ENCODE peak calls at places on chromosomes 7 and 10, in six cellular contexts. One of them, this sample, is unnamed.

GRCh38 chr10:113176652-113177155 is 226.7 kb downstream of the TCF7L2 start:
- DNase-seq in H1: no peak
- DNase-seq in neuronal stem cell: no peak
- DNase-seq in IMR-90: no peak
- DNase-seq in H9: no peak
- DNase-seq in mesenchymal stem cell: no peak
- DNase-seq in this sample: no peak

GRCh38 chr7:33107136-33108066 is 1.8 kb downstream of the RP9 start:
- DNase-seq in H1: no peak
- DNase-seq in H9: peak
- DNase-seq in IMR-90: peak
- DNase-seq in mesenchymal stem cell: peak
- DNase-seq in neuronal stem cell: peak
- DNase-seq in this sample: peak

GRCh38 chr7:137547477-137547876 is 203.9 kb upstream of the PTN start:
- DNase-seq in mesenchymal stem cell: peak
- DNase-seq in H1: no peak
- DNase-seq in IMR-90: peak
- DNase-seq in H9: no peak
- DNase-seq in neuronal stem cell: no peak
- DNase-seq in this sample: no peak

GRCh38 chr10:56928717-56929116 is 567.7 kb upstream of the ZWINT start:
- DNase-seq in neuronal stem cell: no peak
- DNase-seq in IMR-90: no peak
- DNase-seq in H1: no peak
- DNase-seq in mesenchymal stem cell: peak
- DNase-seq in H9: no peak
- DNase-seq in this sample: no peak

GRCh38 chr7:157609932-157610640 is 273.3 kb downstream of the DNAJB6 start:
- DNase-seq in neuronal stem cell: no peak
- DNase-seq in H9: no peak
- DNase-seq in H1: no peak
- DNase-seq in mesenchymal stem cell: no peak
- DNase-seq in IMR-90: no peak
- DNase-seq in this sample: no peak

GRCh38 chr10:1360581-1361164 is 304.5 kb downstream of the WDR37 start:
- DNase-seq in H1: no peak
- DNase-seq in H9: peak
- DNase-seq in neuronal stem cell: peak
- DNase-seq in mesenchymal stem cell: peak
- DNase-seq in IMR-90: no peak
- DNase-seq in this sample: peak

GRCh38 chr10:119517235-119518141 is 25.0 kb downstream of the RGS10 start:
- DNase-seq in H1: no peak
- DNase-seq in neuronal stem cell: no peak
- DNase-seq in mesenchymal stem cell: peak
- DNase-seq in IMR-90: peak
- DNase-seq in H9: no peak
- DNase-seq in this sample: no peak

GRCh38 chr10:14574885-14575284 is 199.8 kb downstream of the FAM107B start:
- DNase-seq in H9: no peak
- DNase-seq in IMR-90: no peak
- DNase-seq in mesenchymal stem cell: no peak
- DNase-seq in H1: no peak
- DNase-seq in neuronal stem cell: no peak
- DNase-seq in this sample: no peak

GRCh38 chr10:124324856-124325657 is 93.7 kb downstream of the OAT start:
- DNase-seq in H1: no peak
- DNase-seq in mesenchymal stem cell: no peak
- DNase-seq in neuronal stem cell: no peak
- DNase-seq in H9: no peak
- DNase-seq in IMR-90: no peak
- DNase-seq in this sample: no peak

GRCh38 chr7:119482209-119482608 is 790.8 kb upstream of the KCND2 start:
- DNase-seq in H9: peak
- DNase-seq in IMR-90: no peak
- DNase-seq in mesenchymal stem cell: peak
- DNase-seq in neuronal stem cell: peak
- DNase-seq in H1: peak
- DNase-seq in this sample: peak

GRCh38 chr7:23093546-23093945 is 12.0 kb upstream of the KLHL7 start:
- DNase-seq in H1: no peak
- DNase-seq in mesenchymal stem cell: peak
- DNase-seq in H9: no peak
- DNase-seq in neuronal stem cell: no peak
- DNase-seq in IMR-90: peak
- DNase-seq in this sample: no peak

GRCh38 chr10:71517310-71518159 is 120.8 kb downstream of the CDH23 start:
- DNase-seq in mesenchymal stem cell: no peak
- DNase-seq in H9: no peak
- DNase-seq in IMR-90: no peak
- DNase-seq in H1: no peak
- DNase-seq in neuronal stem cell: no peak
- DNase-seq in this sample: no peak

GRCh38 chr7:44065431-44066110 is at the start of gene PGAM2:
- DNase-seq in H1: no peak
- DNase-seq in neuronal stem cell: peak
- DNase-seq in mesenchymal stem cell: no peak
- DNase-seq in IMR-90: no peak
- DNase-seq in H9: peak
- DNase-seq in this sample: peak

GRCh38 chr7:137343483-137343841 is at the start of gene PTN:
- DNase-seq in IMR-90: peak
- DNase-seq in H9: peak
- DNase-seq in mesenchymal stem cell: peak
- DNase-seq in neuronal stem cell: peak
- DNase-seq in H1: peak
- DNase-seq in this sample: peak

GRCh38 chr7:23467731-23468720 is 2.3 kb downstream of the IGF2BP3 start:
- DNase-seq in H1: no peak
- DNase-seq in mesenchymal stem cell: peak
- DNase-seq in H9: peak
- DNase-seq in IMR-90: peak
- DNase-seq in neuronal stem cell: peak
- DNase-seq in this sample: peak

GRCh38 chr7:107644704-107645083 is 15.9 kb upstream of the SLC26A4 start:
- DNase-seq in H9: no peak
- DNase-seq in neuronal stem cell: no peak
- DNase-seq in H1: no peak
- DNase-seq in IMR-90: peak
- DNase-seq in mesenchymal stem cell: no peak
- DNase-seq in this sample: no peak

GRCh38 chr10:112792487-112793196 is 157.4 kb upstream of the TCF7L2 start:
- DNase-seq in mesenchymal stem cell: peak
- DNase-seq in H9: no peak
- DNase-seq in IMR-90: peak
- DNase-seq in H1: no peak
- DNase-seq in neuronal stem cell: no peak
- DNase-seq in this sample: peak

GRCh38 chr7:16753102-16753931 is at the start of gene TSPAN13:
- DNase-seq in IMR-90: peak
- DNase-seq in mesenchymal stem cell: peak
- DNase-seq in H1: peak
- DNase-seq in neuronal stem cell: peak
- DNase-seq in H9: peak
- DNase-seq in this sample: peak

GRCh38 chr7:122743211-122743610 is 40.5 kb upstream of the RNF148 start:
- DNase-seq in mesenchymal stem cell: no peak
- DNase-seq in IMR-90: no peak
- DNase-seq in H9: no peak
- DNase-seq in neuronal stem cell: no peak
- DNase-seq in H1: no peak
- DNase-seq in this sample: no peak

GRCh38 chr7:55476852-55477780 is 95.2 kb downstream of the VOPP1 start:
- DNase-seq in H9: peak
- DNase-seq in IMR-90: no peak
- DNase-seq in neuronal stem cell: no peak
- DNase-seq in H1: no peak
- DNase-seq in mesenchymal stem cell: no peak
- DNase-seq in this sample: no peak

GRCh38 chr10:97149065-97149680 is 36.6 kb downstream of the SLIT1 start:
- DNase-seq in H9: no peak
- DNase-seq in H1: no peak
- DNase-seq in IMR-90: no peak
- DNase-seq in neuronal stem cell: no peak
- DNase-seq in mesenchymal stem cell: no peak
- DNase-seq in this sample: no peak

GRCh38 chr10:22690158-22690557 is 24.2 kb downstream of the PIP4K2A start:
- DNase-seq in IMR-90: no peak
- DNase-seq in mesenchymal stem cell: no peak
- DNase-seq in H9: no peak
- DNase-seq in H1: no peak
- DNase-seq in neuronal stem cell: no peak
- DNase-seq in this sample: no peak
- H3K4ac ChIP-seq in IMR-90: no peak
- H3K4ac ChIP-seq in mesenchymal stem cell: no peak
- H3K4ac ChIP-seq in H9: no peak
- H3K4ac ChIP-seq in H1: no peak
- H3K4ac ChIP-seq in neuronal stem cell: no peak
- H3K4ac ChIP-seq in this sample: no peak

GRCh38 chr10:117197189-117197588 is at the start of gene KCNK18:
- DNase-seq in IMR-90: no peak
- DNase-seq in neuronal stem cell: no peak
- DNase-seq in H1: no peak
- DNase-seq in mesenchymal stem cell: no peak
- DNase-seq in H9: no peak
- DNase-seq in this sample: no peak

GRCh38 chr10:117201826-117202225 is 4.5 kb downstream of the KCNK18 start:
- DNase-seq in neuronal stem cell: no peak
- DNase-seq in H1: no peak
- DNase-seq in H9: no peak
- DNase-seq in IMR-90: no peak
- DNase-seq in mesenchymal stem cell: no peak
- DNase-seq in this sample: no peak

GRCh38 chr10:117198088-117198487 is 799 bp downstream of the KCNK18 start:
- DNase-seq in H9: no peak
- DNase-seq in mesenchymal stem cell: no peak
- DNase-seq in H1: no peak
- DNase-seq in neuronal stem cell: no peak
- DNase-seq in IMR-90: no peak
- DNase-seq in this sample: peak
- H2BK15ac ChIP-seq in H9: no peak
- H2BK15ac ChIP-seq in mesenchymal stem cell: no peak
- H2BK15ac ChIP-seq in H1: no peak
- H2BK15ac ChIP-seq in neuronal stem cell: no peak
- H2BK15ac ChIP-seq in IMR-90: no peak
- H2BK15ac ChIP-seq in this sample: no peak

GRCh38 chr10:87538092-87538795 is 33.6 kb downstream of the MINPP1 start:
- DNase-seq in neuronal stem cell: no peak
- DNase-seq in H9: no peak
- DNase-seq in H1: no peak
- DNase-seq in mesenchymal stem cell: no peak
- DNase-seq in IMR-90: no peak
- DNase-seq in this sample: peak
- H3K4me2 ChIP-seq in neuronal stem cell: no peak
- H3K4me2 ChIP-seq in H9: no peak
- H3K4me2 ChIP-seq in H1: no peak
- H3K4me2 ChIP-seq in mesenchymal stem cell: no peak
- H3K4me2 ChIP-seq in IMR-90: peak
- H3K4me2 ChIP-seq in this sample: no peak

GRCh38 chr7:39637963-39638485 is 14.7 kb downstream of the RALA start:
- DNase-seq in H1: no peak
- DNase-seq in mesenchymal stem cell: no peak
- DNase-seq in H9: no peak
- DNase-seq in IMR-90: no peak
- DNase-seq in neuronal stem cell: no peak
- DNase-seq in this sample: no peak
- H3K4ac ChIP-seq in H1: no peak
- H3K4ac ChIP-seq in mesenchymal stem cell: no peak
- H3K4ac ChIP-seq in H9: no peak
- H3K4ac ChIP-seq in IMR-90: no peak
- H3K4ac ChIP-seq in neuronal stem cell: no peak
- H3K4ac ChIP-seq in this sample: no peak

GRCh38 chr10:59812541-59813122 is 59.4 kb upstream of the MRLN start:
- DNase-seq in mesenchymal stem cell: no peak
- DNase-seq in IMR-90: no peak
- DNase-seq in H9: no peak
- DNase-seq in H1: no peak
- DNase-seq in neuronal stem cell: no peak
- DNase-seq in this sample: no peak
- H2BK15ac ChIP-seq in mesenchymal stem cell: no peak
- H2BK15ac ChIP-seq in IMR-90: no peak
- H2BK15ac ChIP-seq in H9: no peak
- H2BK15ac ChIP-seq in H1: no peak
- H2BK15ac ChIP-seq in neuronal stem cell: no peak
- H2BK15ac ChIP-seq in this sample: no peak

DNA sequence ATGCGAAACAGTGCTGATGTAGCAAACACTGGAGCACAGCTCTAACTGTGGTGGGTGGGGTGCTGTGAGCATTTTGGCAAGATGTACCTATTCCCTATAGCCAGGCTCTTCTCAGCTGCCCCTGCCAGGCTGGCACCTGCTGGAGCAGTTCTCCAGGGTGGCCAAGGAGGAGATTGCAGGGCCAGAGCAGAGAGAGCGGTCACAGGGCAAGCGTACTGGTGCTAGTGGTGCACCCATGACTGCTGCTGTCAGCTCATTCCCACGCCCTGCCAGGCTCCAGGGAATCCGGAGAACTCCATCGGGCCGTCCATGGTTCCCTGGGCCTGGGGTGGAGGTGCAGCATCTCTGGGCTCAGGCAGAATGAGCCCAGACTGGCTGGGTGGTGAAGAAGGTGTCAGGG is 2.1 kb downstream of the COL13A1 start:
- DNase-seq in H9: no peak
- DNase-seq in neuronal stem cell: no peak
- DNase-seq in mesenchymal stem cell: no peak
- DNase-seq in IMR-90: no peak
- DNase-seq in H1: no peak
- DNase-seq in this sample: no peak
- H3K4me2 ChIP-seq in H9: no peak
- H3K4me2 ChIP-seq in neuronal stem cell: no peak
- H3K4me2 ChIP-seq in mesenchymal stem cell: peak
- H3K4me2 ChIP-seq in IMR-90: peak
- H3K4me2 ChIP-seq in H1: peak
- H3K4me2 ChIP-seq in this sample: peak

DNA sequence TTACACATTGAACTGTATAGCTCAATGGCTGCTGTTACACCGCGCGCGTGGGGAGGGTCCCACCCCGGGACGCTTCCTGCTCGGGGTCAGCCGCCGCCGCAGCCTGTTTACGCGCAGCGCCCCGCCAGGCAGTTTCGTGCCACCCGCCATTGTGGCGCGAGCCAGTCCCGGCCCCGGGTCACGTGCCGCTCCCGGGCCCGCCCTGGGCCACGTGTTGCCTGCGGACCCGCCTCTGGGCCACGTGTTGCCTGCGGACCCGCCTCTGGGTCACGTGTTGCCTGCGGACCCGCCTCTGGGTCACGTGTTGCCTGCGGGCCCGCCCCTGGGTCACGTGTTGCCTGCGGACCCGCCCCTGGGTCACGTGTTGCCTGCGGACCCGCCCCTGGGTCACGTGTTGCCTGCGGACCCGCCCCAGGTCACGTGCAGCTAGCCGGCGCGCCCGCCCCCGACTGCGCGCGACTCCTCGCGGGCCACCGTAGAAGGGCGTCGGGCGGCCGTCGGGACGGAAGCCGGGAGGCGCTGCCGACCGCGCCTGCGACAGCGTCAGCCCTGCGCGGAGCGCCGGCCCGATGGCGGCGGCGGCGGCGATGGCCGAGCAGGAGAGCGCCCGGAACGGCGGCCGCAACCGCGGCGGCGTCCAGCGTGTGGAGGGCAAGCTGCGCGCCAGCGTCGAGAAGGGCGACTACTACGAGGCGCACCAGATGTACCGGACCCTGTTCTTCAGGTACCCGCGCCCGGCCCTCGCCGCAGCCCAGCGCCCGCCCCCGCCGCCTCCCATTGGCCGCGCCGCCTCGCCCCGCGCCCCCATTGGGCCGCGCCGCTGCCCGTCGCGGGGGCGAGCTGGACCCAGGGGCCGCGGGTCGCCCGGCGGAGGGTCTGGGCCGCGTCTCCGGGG is at the start of gene GET4:
- DNase-seq in H9: peak
- DNase-seq in IMR-90: peak
- DNase-seq in neuronal stem cell: peak
- DNase-seq in mesenchymal stem cell: peak
- DNase-seq in H1: peak
- DNase-seq in this sample: peak
- H3K4ac ChIP-seq in H9: peak
- H3K4ac ChIP-seq in IMR-90: peak
- H3K4ac ChIP-seq in neuronal stem cell: no peak
- H3K4ac ChIP-seq in mesenchymal stem cell: peak
- H3K4ac ChIP-seq in H1: no peak
- H3K4ac ChIP-seq in this sample: peak

This sample was measured in mesendoderm.